ENCODE peak calls at places on chromosome 2, in four cellular contexts. Q is adipocyte, I is endothelial cell of umbilical vein, K is fibroblast of lung. E is an unnamed sample.

GRCh38 chr2:229410946-229411345 is 139.9 kb upstream of the PID1 start:
- DNase-seq in K (no peak), I (no peak), Q (no peak), E (no peak)

GRCh38 chr2:30300456-30301221 is 69.3 kb downstream of the LBH start:
- DNase-seq in Q (peak; percentile 32), I (no peak), K (peak; percentile 72), E (no peak)

GRCh38 chr2:217314021-217314460 is 454.2 kb upstream of the TNP1 start:
- DNase-seq in I (no peak), Q (no peak), K (peak; percentile 51), E (no peak)

GRCh38 chr2:214543386-214543955 is 132.6 kb downstream of the VWC2L start:
- DNase-seq in Q (peak; percentile 56), K (peak; percentile 5), I (no peak), E (no peak)

GRCh38 chr2:27765621-27766286 is 5.8 kb upstream of the MRPL33 start:
- DNase-seq in Q (no peak), I (peak; percentile 57), K (peak; percentile 24), E (no peak)

GRCh38 chr2:183283176-183283575 is 158.9 kb downstream of the NUP35 start:
- DNase-seq in I (no peak), K (no peak), Q (no peak), E (no peak)

GRCh38 chr2:174040417-174040701 is 75.2 kb upstream of the SP3 start:
- DNase-seq in Q (no peak), I (no peak), K (no peak), E (no peak)

GRCh38 chr2:200185575-200186103 is 120.9 kb upstream of the SPATS2L start:
- DNase-seq in K (no peak), Q (no peak), I (no peak), E (no peak)

GRCh38 chr2:99974966-99975365 is 167.4 kb downstream of the AFF3 start:
- DNase-seq in K (peak; percentile 52), Q (peak; percentile 46), I (no peak), E (no peak)

GRCh38 chr2:86764661-86765307 is 25.9 kb downstream of the CD8A start:
- DNase-seq in Q (peak; percentile 67), I (peak; percentile 73), K (peak; percentile 62), E (peak; percentile 4)

GRCh38 chr2:241325257-241325656 is 9.5 kb downstream of the SEPTIN2 start:
- DNase-seq in Q (no peak), K (no peak), I (no peak), E (no peak)

GRCh38 chr2:3189961-3190360 is 187.7 kb downstream of the EIPR1 start:
- DNase-seq in K (no peak), I (no peak), Q (no peak), E (no peak)

GRCh38 chr2:33859791-33860461 is 260.8 kb upstream of the FAM98A start:
- DNase-seq in K (no peak), I (no peak), Q (peak; percentile 58), E (no peak)

GRCh38 chr2:152587187-152587947 is 129.9 kb downstream of the PRPF40A start:
- DNase-seq in I (peak; percentile 26), Q (no peak), K (peak; percentile 43), E (peak; percentile 9)

GRCh38 chr2:52074139-52074719 is 1042.3 kb upstream of the NRXN1 start:
- DNase-seq in K (no peak), I (no peak), Q (no peak), E (no peak)

GRCh38 chr2:42834161-42834560 is 41.8 kb upstream of the HAAO start:
- DNase-seq in I (no peak), K (no peak), Q (no peak), E (no peak)

GRCh38 chr2:219388845-219389156 is 1.1 kb upstream of the DNPEP start:
- DNase-seq in Q (no peak), K (peak; percentile 4), I (no peak), E (no peak)
- H3K9ac ChIP-seq in Q (peak overlapping the region; percentile 78), K (peak overlapping the region; percentile 42), I (peak overlapping the region; percentile 13), E (peak overlapping the region; percentile 38)

DNA sequence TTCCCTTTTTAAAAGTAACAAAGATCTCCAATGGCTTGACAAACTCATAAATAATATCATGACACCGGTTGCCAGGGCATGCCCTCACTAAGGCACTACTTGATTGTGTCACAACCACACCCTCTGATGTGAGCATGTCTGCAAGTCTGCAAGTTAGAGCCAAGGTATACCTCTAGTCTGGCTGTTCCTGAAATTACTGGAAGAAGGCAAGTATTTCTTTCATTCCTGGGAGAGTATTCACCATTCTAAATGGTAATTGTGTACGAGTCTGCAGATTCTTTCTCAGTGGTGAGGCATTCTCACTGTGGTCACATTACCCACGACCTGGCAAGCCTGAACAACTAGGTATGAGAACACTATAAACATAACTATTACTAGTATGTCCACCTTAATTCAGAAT is 25.7 kb upstream of the RNU4ATAC start:
- DNase-seq in K (peak; percentile 51), Q (peak; percentile 65), I (no peak), E (peak; percentile 94)
- H3K9ac ChIP-seq in K (no peak overlapping the region), Q (no peak overlapping the region), I (no peak overlapping the region), E (peak overlapping the region; percentile 76)

GRCh38 chr2:181420259-181421130 is 36.7 kb upstream of the ITGA4 start:
- DNase-seq in Q (no peak), I (no peak), K (no peak), E (no peak)

GRCh38 chr2:181426687-181427086 is 30.5 kb upstream of the ITGA4 start:
- DNase-seq in Q (no peak), I (no peak), K (no peak), E (no peak)

GRCh38 chr2:181421131-181421458 is 36.1 kb upstream of the ITGA4 start:
- DNase-seq in Q (no peak), I (no peak), K (no peak), E (no peak)

GRCh38 chr2:181419124-181419855 is 37.9 kb upstream of the ITGA4 start:
- DNase-seq in Q (no peak), I (no peak), K (no peak), E (no peak)

GRCh38 chr2:181421464-181421863 is 35.7 kb upstream of the ITGA4 start:
- DNase-seq in K (no peak), Q (no peak), I (no peak), E (no peak)
- H3K9ac ChIP-seq in K (no peak overlapping the region), Q (no peak overlapping the region), I (no peak overlapping the region), E (no peak overlapping the region)

GRCh38 chr2:176123847-176124273 is 1.3 kb downstream of the HOXD9 start:
- DNase-seq in Q (no peak), I (no peak), K (no peak), E (no peak)
- H3K9ac ChIP-seq in Q (peak overlapping the region; percentile 86), I (no peak overlapping the region), K (no peak overlapping the region), E (no peak overlapping the region)

GRCh38 chr2:47720559-47720958 is 62.4 kb upstream of the MSH6 start:
- DNase-seq in K (no peak), Q (no peak), I (no peak), E (no peak)
- H3K9ac ChIP-seq in K (no peak overlapping the region), Q (no peak overlapping the region), I (no peak overlapping the region), E (no peak overlapping the region)

GRCh38 chr2:127599211-127599610 is 46.7 kb upstream of the GPR17 start:
- DNase-seq in K (no peak), Q (no peak), I (peak; percentile 8), E (no peak)

GRCh38 chr2:127596311-127597045 is 49.5 kb upstream of the GPR17 start:
- DNase-seq in Q (no peak), K (no peak), I (no peak), E (no peak)

GRCh38 chr2:127598711-127599110 is 47.2 kb upstream of the GPR17 start:
- DNase-seq in K (no peak), Q (no peak), I (no peak), E (no peak)

GRCh38 chr2:127597046-127597983 is 48.6 kb upstream of the GPR17 start:
- DNase-seq in I (no peak), K (no peak), Q (no peak), E (no peak)

DNA sequence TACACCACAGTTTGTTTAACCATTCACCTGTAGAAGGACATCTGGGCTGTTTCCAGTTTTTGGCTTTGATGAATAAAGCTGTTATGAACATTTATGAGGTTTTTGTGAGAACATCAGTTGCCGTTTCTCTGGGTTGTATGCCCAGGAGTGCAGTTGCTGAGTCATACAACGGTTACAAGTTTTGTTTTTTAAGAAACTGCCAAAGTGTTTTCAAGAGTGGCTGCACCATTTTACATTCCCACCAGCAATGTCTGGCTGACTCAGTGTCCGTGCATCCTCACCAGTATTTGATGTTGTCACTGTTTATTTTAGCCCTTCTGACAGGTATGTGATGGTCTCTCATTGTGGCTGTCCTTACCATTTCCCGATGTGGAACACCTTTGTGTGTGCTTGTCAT is 48.0 kb upstream of the GPR17 start:
- DNase-seq in K (peak; percentile 2), I (no peak), Q (no peak), E (no peak)
- H3K9ac ChIP-seq in K (no peak overlapping the region), I (no peak overlapping the region), Q (no peak overlapping the region), E (no peak overlapping the region)